ENCODE peak calls at places on chromosomes 5 and 9, in six cellular contexts. O, K, D, F, E and M are unnamed samples.

GRCh38 chr9:100281676-100282387 is 70.9 kb downstream of the TEX10 start:
- DNase-seq in E (no peak), K (no peak), F (no peak), O (peak; percentile 34), D (no peak), M (peak; percentile 1)

GRCh38 chr5:176844706-176845391 is 34.5 kb downstream of the UNC5A start:
- DNase-seq in E (no peak), O (peak; percentile 93), F (peak; percentile 58), D (no peak), K (peak; percentile 31), M (peak; percentile 20)

GRCh38 chr5:22316291-22316690 is 536.9 kb downstream of the CDH12 start:
- DNase-seq in D (no peak), K (no peak), O (no peak), F (no peak), E (no peak), M (no peak)

GRCh38 chr5:180495991-180496741 is 2.0 kb downstream of the CNOT6 start:
- DNase-seq in D (peak; percentile 29), F (no peak), E (no peak), K (no peak), O (no peak), M (no peak)

GRCh38 chr9:93245437-93245970 is 61.6 kb downstream of the WNK2 start:
- DNase-seq in E (no peak), O (no peak), K (no peak), F (no peak), D (no peak), M (no peak)

GRCh38 chr5:1208743-1209551 is 7.6 kb downstream of the SLC6A19 start:
- DNase-seq in E (no peak), K (no peak), O (no peak), D (no peak), F (peak; percentile 71), M (peak; percentile 26)

GRCh38 chr9:16475996-16476395 is 394.5 kb downstream of the BNC2 start:
- DNase-seq in O (no peak), D (no peak), F (no peak), E (no peak), K (no peak), M (no peak)

GRCh38 chr5:56534102-56534501 is 281.2 kb upstream of the MAP3K1 start:
- DNase-seq in E (no peak), O (no peak), F (peak; percentile 83), D (no peak), K (no peak), M (no peak)

GRCh38 chr5:16889203-16889971 is 46.7 kb downstream of the MYO10 start:
- DNase-seq in K (peak; percentile 90), E (no peak), D (no peak), O (no peak), F (no peak), M (no peak)

GRCh38 chr9:27539479-27540441 is 10.1 kb upstream of the MOB3B start:
- DNase-seq in F (peak; percentile 49), O (no peak), D (no peak), E (peak; percentile 56), K (no peak), M (no peak)

GRCh38 chr5:157342822-157343402 is 77.0 kb downstream of the CYFIP2 start:
- DNase-seq in E (no peak), K (peak; percentile 26), F (no peak), O (peak; percentile 67), D (no peak), M (peak; percentile 30)

GRCh38 chr5:131392461-131393095 is 128.7 kb downstream of the CDC42SE2 start:
- DNase-seq in O (no peak), F (no peak), E (no peak), K (no peak), D (no peak), M (no peak)

GRCh38 chr5:127231118-127231517 is 59.5 kb upstream of the MEGF10 start:
- DNase-seq in E (no peak), D (no peak), F (no peak), K (no peak), O (no peak), M (no peak)

GRCh38 chr5:5360878-5361520 is 61.5 kb upstream of the ICE1 start:
- DNase-seq in F (no peak), E (no peak), D (no peak), K (no peak), O (no peak), M (no peak)

GRCh38 chr5:143404416-143405062 is 1.1 kb upstream of the NR3C1 start:
- DNase-seq in F (peak; percentile 94), E (peak; percentile 79), O (peak; percentile 17), D (peak; percentile 91), K (peak; percentile 86), M (peak; percentile 66)

GRCh38 chr5:135462304-135462703 is 10.2 kb upstream of the TIFAB start:
- DNase-seq in O (peak; percentile 84), E (no peak), K (peak; percentile 87), F (peak; percentile 48), D (peak; percentile 58), M (peak; percentile 84)

GRCh38 chr5:1519631-1520141 is 4.1 kb downstream of the LPCAT1 start:
- DNase-seq in F (peak; percentile 60), O (no peak), K (no peak), D (peak; percentile 66), E (no peak), M (no peak)

GRCh38 chr5:146797683-146798082 is 80.9 kb downstream of the PPP2R2B start:
- DNase-seq in E (no peak), O (peak; percentile 28), F (no peak), D (no peak), K (no peak), M (peak; percentile 17)

GRCh38 chr5:36682499-36682898 is 76.1 kb downstream of the SLC1A3 start:
- DNase-seq in D (no peak), F (no peak), E (no peak), O (no peak), K (no peak), M (no peak)

GRCh38 chr9:136511670-136512592 is 29.1 kb upstream of the SEC16A start:
- DNase-seq in E (peak; percentile 14), F (no peak), D (no peak), O (no peak), K (no peak), M (no peak)

GRCh38 chr9:37399336-37399735 is 23.2 kb upstream of the GRHPR start:
- DNase-seq in D (no peak), E (no peak), F (no peak), O (no peak), K (no peak), M (no peak)

GRCh38 chr5:74239268-74239667 is 401.3 kb downstream of the ENC1 start:
- DNase-seq in E (no peak), D (no peak), K (no peak), O (no peak), F (no peak), M (no peak)

DNA sequence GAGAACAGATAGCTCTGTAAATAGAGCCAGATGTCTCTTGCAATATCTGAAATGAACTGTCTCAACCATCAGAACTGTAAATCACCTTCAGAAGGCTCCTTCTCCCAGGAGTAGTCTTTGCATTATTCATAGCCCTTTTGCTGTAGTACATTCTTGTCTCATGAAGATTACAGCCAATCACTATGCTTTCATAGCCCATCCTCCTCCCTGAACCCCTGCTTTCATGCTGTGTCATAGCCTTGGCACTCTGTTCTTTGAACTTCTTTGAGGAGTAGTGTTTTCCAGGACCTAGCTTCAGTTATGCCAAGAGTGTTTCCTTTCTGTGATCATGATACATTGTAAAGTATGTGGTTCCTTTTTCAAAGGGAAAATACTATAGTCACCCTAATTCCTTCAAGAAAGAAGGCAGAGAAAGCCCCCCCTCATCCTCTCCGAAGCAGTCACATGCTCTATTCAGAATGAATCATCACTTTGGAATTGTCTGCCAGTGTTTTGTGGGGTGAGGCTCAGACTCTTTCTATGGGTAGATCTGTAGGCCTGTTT is 61.1 kb downstream of the GRIA1 start:
- DNase-seq in E (no peak), O (no peak), D (no peak), K (peak; percentile 76), F (no peak), M (no peak)
- H3K4me3 ChIP-seq in E (no peak overlapping the region), O (no peak overlapping the region), D (no peak overlapping the region), K (no peak overlapping the region), F (no peak overlapping the region), M (no peak overlapping the region)

GRCh38 chr5:141356133-141356532 is 1.3 kb downstream of the PCDHGA4 start:
- DNase-seq in F (no peak), D (no peak), O (no peak), K (no peak), E (no peak), M (no peak)

GRCh38 chr5:141360685-141361084 is 891 bp downstream of the PCDHGB2 start:
- DNase-seq in K (no peak), F (no peak), O (no peak), D (no peak), E (no peak), M (no peak)

GRCh38 chr5:141362719-141363118 is 1.2 kb upstream of the PCDHGA5 start:
- DNase-seq in D (no peak), K (no peak), O (no peak), F (no peak), E (no peak), M (no peak)

GRCh38 chr5:141356950-141357349 is 2.1 kb downstream of the PCDHGA4 start:
- DNase-seq in E (no peak), D (no peak), K (no peak), O (no peak), F (no peak), M (no peak)

GRCh38 chr5:141359790-141360426 is at the start of gene PCDHGB2:
- DNase-seq in D (no peak), E (no peak), K (peak; percentile 67), F (no peak), O (no peak), M (peak; percentile 40)
- H3K9me3 ChIP-seq in D (peaks cover 33% of the 10 kb centered on the region), E (peaks cover 6% of the 10 kb centered on the region), K (peaks cover 47% of the 10 kb centered on the region), F (peaks cover 28% of the 10 kb centered on the region), O (peaks cover 12% of the 10 kb centered on the region), M (peaks cover 3% of the 10 kb centered on the region)

GRCh38 chr5:92678576-92679105 is 902.4 kb downstream of the NR2F1-AS1 start:
- DNase-seq in F (no peak), D (no peak), O (peak; percentile 11), K (no peak), E (no peak), M (no peak)
- TF ChIP-seq CTCF in F (no peak), D (peak; percentile 17), O (peak; percentile 47), K (no peak), E (no peak), M (peak; percentile 26)

GRCh38 chr9:115116620-115117284 is 1.2 kb downstream of the TNC start:
- DNase-seq in K (no peak), F (peak; percentile 43), O (no peak), E (no peak), D (no peak), M (no peak)
- H3K4me3 ChIP-seq in K (peak overlapping the region; percentile 52), F (peak overlapping the region; percentile 50), O (no peak overlapping the region), E (no peak overlapping the region), D (peak overlapping the region; percentile 43), M (no peak overlapping the region)

GRCh38 chr5:141258464-141258863 is 13.3 kb downstream of the PCDHB15 start:
- DNase-seq in K (no peak), F (no peak), O (no peak), E (no peak), D (no peak), M (no peak)

GRCh38 chr5:141260458-141261237 is 15.5 kb downstream of the PCDHB15 start:
- DNase-seq in K (peak; percentile 23), E (no peak), O (no peak), D (no peak), F (no peak), M (peak; percentile 3)

GRCh38 chr5:141258948-141259347 is 13.8 kb downstream of the PCDHB15 start:
- DNase-seq in F (no peak), K (no peak), D (no peak), E (no peak), O (no peak), M (no peak)

DNA sequence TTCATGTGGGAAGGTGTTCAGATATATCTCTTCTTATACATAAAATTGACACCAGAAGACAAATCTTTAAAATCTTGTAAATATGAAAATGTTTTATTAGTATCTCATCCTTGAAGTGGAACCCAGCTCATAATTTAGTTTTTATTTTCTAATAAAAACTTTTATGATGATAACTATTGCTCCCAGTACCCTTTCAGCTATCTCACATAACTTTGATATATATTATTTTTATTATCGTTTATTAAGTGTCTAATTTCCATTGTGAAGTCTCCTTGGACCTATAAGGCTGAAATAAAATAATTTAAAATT is 16.0 kb downstream of the PCDHB15 start:
- DNase-seq in K (no peak), O (no peak), D (no peak), F (no peak), E (no peak), M (no peak)
- H3K9me3 ChIP-seq in K (peaks cover 92% of the 10 kb centered on the region), O (peaks cover 17% of the 10 kb centered on the region), D (peaks cover 100% of the 10 kb centered on the region), F (peaks cover 48% of the 10 kb centered on the region), E (peaks cover 39% of the 10 kb centered on the region), M (peaks cover 10% of the 10 kb centered on the region)